ENCODE peak calls at places on chromosomes 6 and 20, in six cellular contexts. X is hepatocyte, N is Karpas-422, B is endothelial cell of umbilical vein, V is astrocyte, H is fibroblast of lung. R is an unnamed sample. For H3K4me1, the result is how much of the 10 kb centered on the place peaks cover.

GRCh38 chr20:49169547-49169946 is 18.6 kb downstream of the STAU1 start:
- DNase-seq in X (no peak), N (no peak), B (no peak), V (no peak), H (no peak), R (no peak)

GRCh38 chr6:55825402-55826051 is 49.9 kb downstream of the BMP5 start:
- DNase-seq in X (peak), N (no peak), B (peak), V (peak), H (peak), R (peak)

GRCh38 chr6:44059359-44060342 is 67.6 kb downstream of the MRPL14 start:
- DNase-seq in X (no peak), N (no peak), B (peak), V (peak), H (peak), R (peak)

GRCh38 chr6:127058936-127059335 is 59.5 kb upstream of the RSPO3 start:
- DNase-seq in X (no peak), N (no peak), B (no peak), V (no peak), H (no peak), R (no peak)

GRCh38 chr6:111487656-111488055 is 4.6 kb upstream of the REV3L start:
- DNase-seq in X (no peak), N (peak), B (no peak), V (peak), H (peak), R (peak)

GRCh38 chr6:31489046-31489445 is 8.9 kb upstream of the MICB start:
- DNase-seq in X (peak), N (no peak), B (no peak), V (no peak), H (no peak), R (no peak)

GRCh38 chr20:41234546-41234945 is 83.0 kb downstream of the ZHX3 start:
- DNase-seq in X (no peak), N (no peak), B (no peak), V (no peak), H (no peak), R (no peak)

GRCh38 chr6:10269814-10270472 is 144.9 kb downstream of the TFAP2A start:
- DNase-seq in X (peak), N (no peak), B (no peak), V (peak), H (peak), R (peak)

GRCh38 chr6:71383891-71384489 is 95.4 kb downstream of the OGFRL1 start:
- DNase-seq in X (peak), N (peak), B (peak), V (no peak), H (peak), R (peak)

GRCh38 chr6:67839818-67840217 is 795.3 kb upstream of the ADGRB3 start:
- DNase-seq in X (no peak), N (no peak), B (no peak), V (no peak), H (no peak), R (no peak)

GRCh38 chr6:15427360-15428070 is 181.6 kb downstream of the JARID2 start:
- DNase-seq in X (no peak), N (peak), B (peak), V (no peak), H (no peak), R (no peak)

GRCh38 chr6:8110117-8110721 is 7.9 kb upstream of the EEF1E1 start:
- DNase-seq in X (no peak), N (no peak), B (no peak), V (no peak), H (no peak), R (no peak)
- H3K4me2 ChIP-seq in X (no peak), N (no peak), B (no peak), V (no peak), H (no peak), R (no peak)

DNA sequence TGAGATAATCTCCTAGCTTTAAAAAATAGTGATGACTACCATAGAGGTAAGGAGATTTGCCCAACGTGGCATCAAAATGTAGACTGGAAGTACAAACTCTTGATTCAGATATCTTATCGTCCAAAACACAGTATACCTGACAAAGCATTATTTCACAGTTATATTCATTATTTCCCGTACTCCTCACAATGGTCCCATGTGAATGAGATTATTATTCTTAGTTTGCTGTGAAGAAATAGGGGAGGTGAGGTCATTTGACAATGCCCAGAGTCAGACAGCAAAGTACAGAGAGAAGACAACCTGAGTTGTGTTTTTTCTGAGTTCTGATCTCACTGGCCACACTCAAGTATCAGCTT is 1.2 kb upstream of the TFB1M start:
- DNase-seq in X (no peak), N (no peak), B (peak), V (no peak), H (peak), R (no peak)
- H3K4me1 ChIP-seq in X (under half), N (under half), B (under half), V (under half), H (under half), R (under half)

GRCh38 chr6:8738951-8739350 is 303.6 kb upstream of the SLC35B3 start:
- DNase-seq in X (no peak), N (no peak), B (no peak), V (no peak), H (no peak), R (no peak)

GRCh38 chr6:8739454-8739853 is 304.1 kb upstream of the SLC35B3 start:
- DNase-seq in X (no peak), N (no peak), B (no peak), V (no peak), H (no peak), R (no peak)

GRCh38 chr6:8743146-8743745 is 307.9 kb upstream of the SLC35B3 start:
- DNase-seq in X (no peak), N (no peak), B (no peak), V (no peak), H (no peak), R (no peak)
- H2AFZ ChIP-seq in X (no peak), N (peak), B (no peak), V (no peak), H (no peak), R (peak)

GRCh38 chr20:21623781-21624094 is 81.7 kb upstream of the PAX1 start:
- DNase-seq in X (no peak), N (no peak), B (no peak), V (no peak), H (no peak), R (no peak)

GRCh38 chr20:21623074-21623780 is 82.2 kb upstream of the PAX1 start:
- DNase-seq in X (no peak), N (peak), B (no peak), V (no peak), H (no peak), R (no peak)

GRCh38 chr20:21615617-21616080 is 89.8 kb upstream of the PAX1 start:
- DNase-seq in X (peak), N (peak), B (peak), V (peak), H (peak), R (peak)

GRCh38 chr20:21622097-21622496 is 83.4 kb upstream of the PAX1 start:
- DNase-seq in X (peak), N (no peak), B (no peak), V (no peak), H (no peak), R (peak)

GRCh38 chr20:21618697-21619421 is 86.6 kb upstream of the PAX1 start:
- DNase-seq in X (no peak), N (peak), B (no peak), V (no peak), H (no peak), R (no peak)
- H3K4me2 ChIP-seq in X (no peak), N (peak), B (no peak), V (no peak), H (no peak), R (no peak)

GRCh38 chr20:11452326-11452725 is 465.4 kb upstream of the BTBD3 start:
- DNase-seq in X (no peak), N (no peak), B (no peak), V (peak), H (peak), R (peak)
- H3K4me1 ChIP-seq in X (under half), N (under half), B (under half), V (under half), H (under half), R (under half)

GRCh38 chr20:57178582-57179112 is 87.8 kb downstream of the BMP7 start:
- DNase-seq in X (no peak), N (no peak), B (no peak), V (no peak), H (no peak), R (no peak)
- H2AFZ ChIP-seq in X (no peak), N (no peak), B (no peak), V (no peak), H (no peak), R (no peak)

DNA sequence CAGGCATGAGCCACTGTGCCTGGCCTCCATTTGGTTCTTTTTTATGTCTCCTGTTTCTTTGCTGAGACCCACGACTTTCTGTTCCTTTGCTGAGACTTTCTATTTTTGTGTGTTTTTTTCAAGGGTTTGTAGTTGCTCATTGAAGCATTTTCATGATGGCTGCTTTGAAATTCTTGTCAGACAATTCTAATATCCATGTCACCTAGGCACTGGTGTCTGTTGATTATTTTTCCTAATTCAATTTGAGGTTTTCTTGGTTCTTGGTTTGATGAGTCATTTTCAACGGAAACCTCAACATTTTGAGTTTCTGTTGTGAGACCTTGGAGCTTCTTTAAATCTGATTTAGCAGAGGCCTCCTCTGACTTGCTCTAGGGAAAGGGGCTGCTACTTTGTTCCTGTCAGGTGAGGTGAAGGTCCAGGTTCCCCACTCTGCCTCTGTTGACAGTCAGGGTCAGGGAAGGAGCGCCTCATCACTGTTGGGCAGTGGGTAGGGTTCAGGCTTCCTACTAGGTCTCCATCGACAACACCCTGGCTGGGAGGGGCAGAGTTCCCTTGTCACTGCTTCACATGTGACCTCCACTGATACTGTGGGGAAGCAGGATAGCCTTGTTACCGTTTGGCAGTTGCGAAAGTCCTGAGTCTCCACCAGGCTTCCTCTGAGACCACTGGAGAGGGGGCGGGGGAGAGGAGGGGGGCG is 67.2 kb upstream of the RNF24 start:
- DNase-seq in X (peak), N (no peak), B (no peak), V (peak), H (peak), R (peak)
- H3K4me2 ChIP-seq in X (peak), N (no peak), B (no peak), V (peak), H (peak), R (peak)

R was measured in PC-3.